ENCODE peak calls at places on chromosomes 12 and 14, in six cellular contexts. Q is psoas muscle, V is Karpas-422, N is brain microvascular endothelial cell, F is MM.1S, B is H1. P is an unnamed sample. For H3K36me3, the result is how much of the 10 kb centered on the place peaks cover.

GRCh38 chr14:58238252-58239247 is 6.1 kb upstream of the PSMA3 start:
- DNase-seq in V (no peak), F (no peak), N (peak), B (no peak), Q (no peak), P (no peak)

GRCh38 chr12:63826002-63826585 is 18.4 kb upstream of the SRGAP1 start:
- DNase-seq in V (peak), Q (no peak), F (peak), N (peak), B (no peak), P (no peak)

GRCh38 chr12:76618031-76618430 is 58.5 kb upstream of the OSBPL8 start:
- DNase-seq in B (no peak), N (no peak), F (peak), Q (no peak), V (no peak), P (no peak)

GRCh38 chr12:11615481-11615880 is 34.0 kb upstream of the ETV6 start:
- DNase-seq in F (peak), B (no peak), Q (no peak), V (no peak), N (no peak), P (no peak)

GRCh38 chr12:84605988-84606387 is 306.6 kb downstream of the SLC6A15 start:
- DNase-seq in F (no peak), V (no peak), N (no peak), Q (no peak), B (no peak), P (no peak)

GRCh38 chr12:69196302-69197288 is 42.8 kb upstream of the CPSF6 start:
- DNase-seq in B (no peak), F (no peak), N (no peak), V (peak), Q (no peak), P (peak)

GRCh38 chr12:28415755-28416154 is 225.5 kb downstream of the CCDC91 start:
- DNase-seq in B (no peak), V (no peak), F (no peak), N (peak), Q (no peak), P (no peak)

GRCh38 chr12:79275631-79276030 is 411.1 kb downstream of the SYT1 start:
- DNase-seq in B (no peak), Q (no peak), F (no peak), N (peak), V (no peak), P (no peak)

GRCh38 chr14:44910826-44911225 is 50.9 kb downstream of the KLHL28 start:
- DNase-seq in B (no peak), F (no peak), Q (no peak), V (no peak), N (no peak), P (no peak)

GRCh38 chr12:120343692-120344091 is 16.1 kb upstream of the PLA2G1B start:
- DNase-seq in N (no peak), Q (no peak), B (no peak), V (no peak), F (no peak), P (no peak)

GRCh38 chr12:72493390-72493789 is 221.2 kb downstream of the TRHDE start:
- DNase-seq in B (no peak), N (no peak), Q (no peak), F (no peak), V (no peak), P (no peak)

GRCh38 chr12:92570056-92570753 is 132.6 kb upstream of the PLEKHG7 start:
- DNase-seq in F (peak), B (peak), N (peak), V (peak), Q (no peak), P (peak)

GRCh38 chr12:76318773-76319594 is 29.2 kb downstream of the BBS10 start:
- DNase-seq in N (no peak), V (no peak), B (no peak), Q (no peak), F (no peak), P (no peak)

GRCh38 chr12:6241495-6241894 is 41.3 kb downstream of the CD9 start:
- DNase-seq in F (no peak), V (no peak), N (no peak), B (no peak), Q (peak), P (no peak)

GRCh38 chr14:90728951-90729350 is 87.3 kb downstream of the TTC7B start:
- DNase-seq in Q (no peak), N (no peak), B (no peak), F (no peak), V (no peak), P (no peak)

GRCh38 chr14:29717906-29718305 is 209.7 kb downstream of the PRKD1 start:
- DNase-seq in V (no peak), N (no peak), F (no peak), B (no peak), Q (no peak), P (no peak)

GRCh38 chr12:19819231-19819630 is 379.9 kb downstream of the AEBP2 start:
- DNase-seq in N (no peak), V (no peak), B (no peak), Q (no peak), F (no peak), P (no peak)

GRCh38 chr14:65070710-65071033 is 31.6 kb downstream of the MAX start:
- DNase-seq in V (no peak), N (no peak), F (peak), B (no peak), Q (no peak), P (no peak)

GRCh38 chr14:49975286-49975685 is 82.4 kb downstream of the ARF6 start:
- DNase-seq in B (no peak), V (no peak), F (no peak), Q (no peak), N (peak), P (peak)

GRCh38 chr12:124927325-124928094 is 13.1 kb upstream of the UBC start:
- DNase-seq in N (peak), V (peak), B (peak), Q (peak), F (peak), P (peak)

GRCh38 chr12:65822732-65823480 is 1.4 kb upstream of the HMGA2 start:
- DNase-seq in Q (no peak), B (peak), N (peak), F (no peak), V (no peak), P (peak)

GRCh38 chr12:41073633-41074576 is 114.2 kb upstream of the PDZRN4 start:
- DNase-seq in V (peak), B (no peak), N (no peak), F (peak), Q (no peak), P (no peak)

GRCh38 chr12:92551853-92552397 is 150.9 kb upstream of the PLEKHG7 start:
- DNase-seq in B (no peak), N (peak), F (peak), V (no peak), Q (no peak), P (no peak)

GRCh38 chr14:100533647-100534485 is 53.4 kb downstream of the BEGAIN start:
- DNase-seq in Q (peak), B (no peak), N (no peak), V (no peak), F (no peak), P (peak)

DNA sequence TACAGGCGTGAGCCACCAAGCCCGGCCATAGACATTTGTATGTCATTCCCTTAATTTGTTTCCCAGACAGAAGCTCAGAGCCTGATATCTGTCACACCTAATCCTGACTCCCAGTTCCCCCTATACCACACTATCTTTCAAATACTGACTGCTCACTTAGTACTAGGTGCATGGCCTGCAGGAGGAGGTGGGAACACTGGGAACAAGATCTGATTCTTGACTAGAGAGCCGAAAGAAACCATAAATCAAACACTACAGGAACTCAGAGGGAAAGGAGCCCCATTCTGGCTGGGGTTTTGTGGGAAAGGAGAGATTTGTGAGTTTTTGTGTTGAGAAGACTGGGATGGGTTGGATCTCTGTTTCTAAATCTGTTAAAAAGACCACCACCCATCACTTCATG is 4.9 kb downstream of the KHNYN start:
- DNase-seq in B (no peak), V (no peak), F (no peak), N (no peak), Q (no peak), P (no peak)
- H3K36me3 ChIP-seq in B (under half), V (under half), F (under half), N (half or more), Q (under half), P (under half)

DNA sequence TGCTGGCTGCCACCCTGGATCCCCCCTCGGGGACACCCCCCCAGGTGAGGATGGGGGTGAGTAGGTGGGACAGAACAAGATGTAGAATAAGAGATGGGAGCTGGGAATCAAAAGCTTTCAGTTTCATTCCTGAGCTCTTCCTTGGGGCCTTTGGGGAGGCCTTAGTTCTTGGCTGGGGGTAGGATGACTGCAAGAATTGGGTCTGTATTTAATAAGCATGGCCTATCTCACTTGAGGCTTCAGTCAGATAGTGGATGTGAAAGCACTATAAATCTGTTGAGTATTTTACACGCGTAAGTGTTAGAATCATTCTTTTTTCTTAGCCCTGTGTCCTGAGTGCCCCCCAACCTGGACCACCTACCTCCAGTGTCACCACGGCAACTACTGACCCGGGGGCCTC is 4.6 kb downstream of the MBD6 start:
- DNase-seq in V (no peak), F (no peak), Q (no peak), B (no peak), N (no peak), P (no peak)
- H3K36me3 ChIP-seq in V (under half), F (under half), Q (under half), B (under half), N (half or more), P (half or more)

DNA sequence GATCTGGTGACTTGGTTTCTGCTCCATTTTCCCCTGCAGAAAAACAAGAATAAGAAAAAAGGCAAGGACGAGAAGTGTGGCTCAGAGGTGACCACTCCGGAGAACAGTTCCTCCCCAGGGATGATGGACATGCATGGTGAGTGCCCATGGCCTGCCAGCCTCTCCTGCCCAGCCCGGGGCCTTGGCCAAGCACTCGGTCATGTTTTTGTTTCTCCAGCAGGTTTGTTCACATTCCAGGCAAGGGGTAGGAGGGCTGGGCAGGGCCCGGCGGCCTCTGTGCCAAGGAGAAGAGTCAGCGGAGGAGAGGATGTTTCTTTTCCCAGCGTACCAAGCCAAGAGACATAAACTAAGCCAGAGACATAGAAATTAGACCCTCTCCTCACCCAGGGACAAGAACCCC is 13.6 kb downstream of the BCL7A start:
- DNase-seq in B (no peak), Q (no peak), V (no peak), N (no peak), F (no peak), P (peak)
- H3K36me3 ChIP-seq in B (under half), Q (under half), V (under half), N (under half), F (under half), P (under half)

GRCh38 chr12:113939867-113940266 is 26.3 kb downstream of the RBM19 start:
- DNase-seq in Q (no peak), N (no peak), B (no peak), V (no peak), F (no peak), P (no peak)
- H3K36me3 ChIP-seq in Q (under half), N (under half), B (under half), V (under half), F (under half), P (under half)

DNA sequence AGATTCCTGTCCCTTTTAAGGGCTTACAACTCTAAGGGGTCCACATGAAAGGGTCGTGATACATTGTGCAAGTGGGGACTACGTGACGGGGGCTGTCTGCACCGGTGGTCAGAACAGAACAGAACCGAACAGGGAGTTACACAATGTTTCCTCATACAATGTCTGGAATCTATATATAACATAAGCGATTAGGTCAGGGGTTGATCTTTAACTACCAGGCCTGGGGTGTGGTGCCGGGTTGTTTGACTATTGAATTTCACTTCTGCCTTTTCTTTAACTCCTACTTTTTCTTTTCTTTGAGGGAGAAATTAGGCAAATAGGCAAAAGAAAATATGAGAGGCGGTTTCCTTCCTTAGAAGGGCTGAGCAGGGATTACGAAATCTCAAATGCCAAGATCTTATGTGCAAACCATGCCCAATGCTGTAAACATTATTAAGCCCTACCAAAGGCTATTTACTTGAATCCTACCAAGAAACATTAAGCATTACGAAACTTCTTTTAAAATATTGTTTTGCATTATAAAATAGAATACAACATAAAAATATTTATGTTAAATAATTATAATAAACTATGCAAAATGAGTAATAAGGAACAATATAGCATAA is 140.3 kb downstream of the SLC38A6 start:
- DNase-seq in B (no peak), V (peak), N (no peak), F (no peak), Q (no peak), P (no peak)
- H3K36me3 ChIP-seq in B (under half), V (under half), N (under half), F (under half), Q (under half), P (under half)

DNA sequence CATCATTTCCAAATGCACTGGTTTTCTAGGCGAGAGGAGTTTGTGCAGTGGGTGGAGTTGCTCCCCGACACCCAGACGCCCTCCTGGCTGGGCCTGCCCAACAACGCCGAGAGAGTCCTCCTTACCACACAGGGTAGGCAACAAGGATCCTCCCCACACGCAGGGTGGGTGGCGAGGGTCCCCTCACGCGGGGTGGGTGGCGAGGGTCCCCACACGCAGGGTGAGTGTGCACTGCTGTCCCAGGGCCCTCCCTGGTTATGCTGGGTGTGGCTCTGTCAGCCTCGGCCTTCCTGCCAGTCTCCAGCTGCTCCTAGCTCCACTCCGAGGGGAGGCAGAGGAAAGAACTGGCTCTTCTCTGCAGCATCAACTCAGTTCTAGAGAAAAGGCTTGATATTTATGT is 42.3 kb downstream of the HSP90AA1 start:
- DNase-seq in B (no peak), Q (no peak), V (no peak), F (no peak), N (no peak), P (no peak)
- H3K36me3 ChIP-seq in B (half or more), Q (under half), V (half or more), F (under half), N (half or more), P (under half)